ENCODE peak calls at places on chromosomes 6 and 20, in seven cellular contexts. One of them, this sample, is unnamed.

GRCh38 chr6:8064638-8065518 is 689 bp upstream of the BLOC1S5 start:
- DNase-seq in coronary artery: no peak
- DNase-seq in astrocyte of the cerebellum: no peak
- DNase-seq in fibroblast of pulmonary artery: no peak
- DNase-seq in fibroblast of mammary gland: no peak
- DNase-seq in fibroblast of the aortic adventitia: no peak
- DNase-seq in HCT116: no peak
- DNase-seq in this sample: no peak

GRCh38 chr20:949717-950116 is 33.6 kb upstream of the ANGPT4 start:
- DNase-seq in coronary artery: no peak
- DNase-seq in astrocyte of the cerebellum: no peak
- DNase-seq in fibroblast of pulmonary artery: no peak
- DNase-seq in fibroblast of mammary gland: no peak
- DNase-seq in fibroblast of the aortic adventitia: no peak
- DNase-seq in HCT116: no peak
- DNase-seq in this sample: no peak

GRCh38 chr6:29516108-29516507 is 28.4 kb upstream of the MAS1L start:
- DNase-seq in coronary artery: no peak
- DNase-seq in astrocyte of the cerebellum: peak; percentile 34
- DNase-seq in fibroblast of pulmonary artery: peak; percentile 7
- DNase-seq in fibroblast of mammary gland: peak; percentile 73
- DNase-seq in fibroblast of the aortic adventitia: peak; percentile 1
- DNase-seq in HCT116: peak; percentile 32
- DNase-seq in this sample: peak; percentile 24

GRCh38 chr6:83071023-83071422 is 3.6 kb downstream of the DOP1A start:
- DNase-seq in coronary artery: no peak
- DNase-seq in astrocyte of the cerebellum: no peak
- DNase-seq in fibroblast of pulmonary artery: peak; percentile 53
- DNase-seq in fibroblast of mammary gland: peak; percentile 21
- DNase-seq in fibroblast of the aortic adventitia: peak; percentile 72
- DNase-seq in HCT116: no peak
- DNase-seq in this sample: no peak

GRCh38 chr6:26224940-26225847 is 138.0 kb downstream of the HFE start:
- DNase-seq in coronary artery: no peak
- DNase-seq in astrocyte of the cerebellum: peak; percentile 90
- DNase-seq in fibroblast of pulmonary artery: peak; percentile 94
- DNase-seq in fibroblast of mammary gland: peak; percentile 76
- DNase-seq in fibroblast of the aortic adventitia: peak; percentile 90
- DNase-seq in HCT116: no peak
- DNase-seq in this sample: peak; percentile 92

GRCh38 chr20:3843490-3843889 is 3.1 kb upstream of the MAVS start:
- DNase-seq in coronary artery: no peak
- DNase-seq in astrocyte of the cerebellum: no peak
- DNase-seq in fibroblast of pulmonary artery: peak; percentile 55
- DNase-seq in fibroblast of mammary gland: peak; percentile 92
- DNase-seq in fibroblast of the aortic adventitia: peak; percentile 67
- DNase-seq in HCT116: peak; percentile 43
- DNase-seq in this sample: peak; percentile 47

GRCh38 chr6:108260126-108260808 is 573 bp downstream of the SNX3 start:
- DNase-seq in coronary artery: no peak
- DNase-seq in astrocyte of the cerebellum: no peak
- DNase-seq in fibroblast of pulmonary artery: peak; percentile 60
- DNase-seq in fibroblast of mammary gland: peak; percentile 54
- DNase-seq in fibroblast of the aortic adventitia: peak; percentile 65
- DNase-seq in HCT116: peak; percentile 16
- DNase-seq in this sample: peak; percentile 4

GRCh38 chr6:4370066-4370465 is 234.7 kb upstream of the ECI2 start:
- DNase-seq in coronary artery: no peak
- DNase-seq in astrocyte of the cerebellum: peak; percentile 87
- DNase-seq in fibroblast of pulmonary artery: peak; percentile 85
- DNase-seq in fibroblast of mammary gland: peak; percentile 98
- DNase-seq in fibroblast of the aortic adventitia: peak; percentile 92
- DNase-seq in HCT116: peak; percentile 13
- DNase-seq in this sample: no peak

GRCh38 chr20:3690413-3690812 is 8.6 kb upstream of the ADAM33 start:
- DNase-seq in coronary artery: no peak
- DNase-seq in astrocyte of the cerebellum: no peak
- DNase-seq in fibroblast of pulmonary artery: no peak
- DNase-seq in fibroblast of mammary gland: no peak
- DNase-seq in fibroblast of the aortic adventitia: no peak
- DNase-seq in HCT116: no peak
- DNase-seq in this sample: no peak

GRCh38 chr20:59618131-59618530 is 13.8 kb downstream of the PHACTR3 start:
- DNase-seq in coronary artery: no peak
- DNase-seq in astrocyte of the cerebellum: no peak
- DNase-seq in fibroblast of pulmonary artery: no peak
- DNase-seq in fibroblast of mammary gland: no peak
- DNase-seq in fibroblast of the aortic adventitia: no peak
- DNase-seq in HCT116: no peak
- DNase-seq in this sample: no peak

GRCh38 chr6:74932214-74932923 is 273.5 kb downstream of the COL12A1 start:
- DNase-seq in coronary artery: no peak
- DNase-seq in astrocyte of the cerebellum: no peak
- DNase-seq in fibroblast of pulmonary artery: no peak
- DNase-seq in fibroblast of mammary gland: no peak
- DNase-seq in fibroblast of the aortic adventitia: peak; percentile 50
- DNase-seq in HCT116: no peak
- DNase-seq in this sample: no peak

GRCh38 chr20:19756756-19757486 is 1.1 kb upstream of the RIN2 start:
- DNase-seq in coronary artery: peak; percentile 53
- DNase-seq in astrocyte of the cerebellum: no peak
- DNase-seq in fibroblast of pulmonary artery: no peak
- DNase-seq in fibroblast of mammary gland: no peak
- DNase-seq in fibroblast of the aortic adventitia: no peak
- DNase-seq in HCT116: no peak
- DNase-seq in this sample: no peak

GRCh38 chr6:49151033-49151432 is 312.0 kb downstream of the MMUT start:
- DNase-seq in coronary artery: no peak
- DNase-seq in astrocyte of the cerebellum: no peak
- DNase-seq in fibroblast of pulmonary artery: no peak
- DNase-seq in fibroblast of mammary gland: no peak
- DNase-seq in fibroblast of the aortic adventitia: no peak
- DNase-seq in HCT116: no peak
- DNase-seq in this sample: no peak

GRCh38 chr6:24859132-24859531 is 60.4 kb upstream of the ARMH2 start:
- DNase-seq in coronary artery: no peak
- DNase-seq in astrocyte of the cerebellum: no peak
- DNase-seq in fibroblast of pulmonary artery: no peak
- DNase-seq in fibroblast of mammary gland: no peak
- DNase-seq in fibroblast of the aortic adventitia: no peak
- DNase-seq in HCT116: no peak
- DNase-seq in this sample: no peak

GRCh38 chr20:17664025-17664638 is 17.9 kb downstream of the RRBP1 start:
- DNase-seq in coronary artery: no peak
- DNase-seq in astrocyte of the cerebellum: no peak
- DNase-seq in fibroblast of pulmonary artery: no peak
- DNase-seq in fibroblast of mammary gland: peak; percentile 65
- DNase-seq in fibroblast of the aortic adventitia: peak; percentile 30
- DNase-seq in HCT116: no peak
- DNase-seq in this sample: no peak

GRCh38 chr6:4066029-4066755 is 12.7 kb downstream of the FAM217A start:
- DNase-seq in coronary artery: no peak
- DNase-seq in astrocyte of the cerebellum: no peak
- DNase-seq in fibroblast of pulmonary artery: no peak
- DNase-seq in fibroblast of mammary gland: no peak
- DNase-seq in fibroblast of the aortic adventitia: no peak
- DNase-seq in HCT116: no peak
- DNase-seq in this sample: no peak

GRCh38 chr6:33290459-33290858 is 1.1 kb downstream of the PFDN6 start:
- DNase-seq in coronary artery: no peak
- DNase-seq in astrocyte of the cerebellum: no peak
- DNase-seq in fibroblast of pulmonary artery: no peak
- DNase-seq in fibroblast of mammary gland: no peak
- DNase-seq in fibroblast of the aortic adventitia: no peak
- DNase-seq in HCT116: no peak
- DNase-seq in this sample: no peak

GRCh38 chr20:57738484-57738883 is 28.7 kb upstream of the PMEPA1 start:
- DNase-seq in coronary artery: no peak
- DNase-seq in astrocyte of the cerebellum: no peak
- DNase-seq in fibroblast of pulmonary artery: peak; percentile 3
- DNase-seq in fibroblast of mammary gland: peak; percentile 8
- DNase-seq in fibroblast of the aortic adventitia: no peak
- DNase-seq in HCT116: no peak
- DNase-seq in this sample: no peak

GRCh38 chr6:78611886-78612480 is 255.4 kb upstream of the IRAK1BP1 start:
- DNase-seq in coronary artery: no peak
- DNase-seq in astrocyte of the cerebellum: no peak
- DNase-seq in fibroblast of pulmonary artery: peak; percentile 45
- DNase-seq in fibroblast of mammary gland: peak; percentile 34
- DNase-seq in fibroblast of the aortic adventitia: peak; percentile 41
- DNase-seq in HCT116: no peak
- DNase-seq in this sample: no peak

DNA sequence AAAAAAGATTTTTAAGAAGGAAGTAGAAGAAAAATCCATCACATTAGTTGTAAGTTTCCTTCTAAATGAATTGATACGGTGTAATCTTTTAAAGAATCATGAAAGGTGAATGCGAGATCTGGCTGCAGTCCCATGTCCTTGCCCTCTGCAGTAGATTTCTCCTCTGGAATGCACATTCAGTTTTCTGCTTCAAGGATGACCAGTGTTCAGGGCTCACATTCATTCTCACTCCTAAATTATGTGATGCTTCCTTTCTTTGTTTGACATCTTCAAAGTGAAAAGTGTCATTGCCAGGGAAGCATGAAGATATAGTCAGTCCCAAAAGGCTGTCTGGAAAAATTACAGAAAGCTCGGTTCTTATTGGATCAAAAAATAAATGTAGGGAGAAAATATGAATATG is 395.6 kb downstream of the NKAIN2 start:
- DNase-seq in coronary artery: no peak
- DNase-seq in astrocyte of the cerebellum: no peak
- DNase-seq in fibroblast of pulmonary artery: no peak
- DNase-seq in fibroblast of mammary gland: no peak
- DNase-seq in fibroblast of the aortic adventitia: no peak
- DNase-seq in HCT116: no peak
- DNase-seq in this sample: no peak
- H3K4me3 ChIP-seq in coronary artery: no peak overlapping the region
- H3K4me3 ChIP-seq in astrocyte of the cerebellum: no peak overlapping the region
- H3K4me3 ChIP-seq in fibroblast of pulmonary artery: no peak overlapping the region
- H3K4me3 ChIP-seq in fibroblast of mammary gland: no peak overlapping the region
- H3K4me3 ChIP-seq in fibroblast of the aortic adventitia: no peak overlapping the region
- H3K4me3 ChIP-seq in HCT116: no peak overlapping the region
- H3K4me3 ChIP-seq in this sample: no peak overlapping the region

GRCh38 chr6:116444092-116444491 is 17.1 kb upstream of the CALHM6 start:
- DNase-seq in coronary artery: no peak
- DNase-seq in astrocyte of the cerebellum: peak; percentile 12
- DNase-seq in fibroblast of pulmonary artery: peak; percentile 72
- DNase-seq in fibroblast of mammary gland: peak; percentile 67
- DNase-seq in fibroblast of the aortic adventitia: peak; percentile 69
- DNase-seq in HCT116: peak; percentile 7
- DNase-seq in this sample: peak; percentile 26
- TF ChIP-seq CTCF in coronary artery: no peak
- TF ChIP-seq CTCF in astrocyte of the cerebellum: peak; percentile 61
- TF ChIP-seq CTCF in fibroblast of pulmonary artery: peak; percentile 73
- TF ChIP-seq CTCF in fibroblast of mammary gland: peak; percentile 66
- TF ChIP-seq CTCF in fibroblast of the aortic adventitia: peak; percentile 74
- TF ChIP-seq CTCF in HCT116: peak; percentile 54
- TF ChIP-seq CTCF in this sample: peak; percentile 38

DNA sequence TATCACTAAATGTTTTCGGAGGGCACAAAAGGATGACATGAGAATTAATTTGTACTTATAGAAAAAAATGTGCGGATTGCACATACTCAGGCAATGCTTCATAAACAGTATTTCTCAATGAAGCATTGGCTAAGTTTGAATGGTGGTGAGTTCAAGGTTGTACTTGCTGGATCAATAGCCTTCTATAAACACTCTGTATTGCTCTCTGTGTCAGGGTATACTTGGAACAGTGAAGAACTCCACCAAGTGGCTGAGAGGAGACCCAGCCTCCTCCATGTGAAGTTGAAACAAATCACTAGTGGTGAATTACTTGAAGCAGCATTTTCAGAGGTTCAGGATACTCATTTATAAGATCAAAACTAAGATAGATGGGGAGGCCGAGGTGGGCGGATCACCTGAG is 360.6 kb downstream of the RIMS1 start:
- DNase-seq in coronary artery: no peak
- DNase-seq in astrocyte of the cerebellum: no peak
- DNase-seq in fibroblast of pulmonary artery: no peak
- DNase-seq in fibroblast of mammary gland: no peak
- DNase-seq in fibroblast of the aortic adventitia: no peak
- DNase-seq in HCT116: peak; percentile 0
- DNase-seq in this sample: no peak
- H3K4me3 ChIP-seq in coronary artery: no peak overlapping the region
- H3K4me3 ChIP-seq in astrocyte of the cerebellum: no peak overlapping the region
- H3K4me3 ChIP-seq in fibroblast of pulmonary artery: no peak overlapping the region
- H3K4me3 ChIP-seq in fibroblast of mammary gland: no peak overlapping the region
- H3K4me3 ChIP-seq in fibroblast of the aortic adventitia: no peak overlapping the region
- H3K4me3 ChIP-seq in HCT116: no peak overlapping the region
- H3K4me3 ChIP-seq in this sample: no peak overlapping the region

GRCh38 chr6:154731296-154732218 is 1.7 kb upstream of the SCAF8 start:
- DNase-seq in coronary artery: no peak
- DNase-seq in astrocyte of the cerebellum: no peak
- DNase-seq in fibroblast of pulmonary artery: no peak
- DNase-seq in fibroblast of mammary gland: no peak
- DNase-seq in fibroblast of the aortic adventitia: no peak
- DNase-seq in HCT116: no peak
- DNase-seq in this sample: no peak

GRCh38 chr6:154736613-154737259 is 3.5 kb downstream of the SCAF8 start:
- DNase-seq in coronary artery: no peak
- DNase-seq in astrocyte of the cerebellum: no peak
- DNase-seq in fibroblast of pulmonary artery: no peak
- DNase-seq in fibroblast of mammary gland: no peak
- DNase-seq in fibroblast of the aortic adventitia: no peak
- DNase-seq in HCT116: no peak
- DNase-seq in this sample: no peak

GRCh38 chr6:154732538-154732823 is 735 bp upstream of the SCAF8 start:
- DNase-seq in coronary artery: no peak
- DNase-seq in astrocyte of the cerebellum: no peak
- DNase-seq in fibroblast of pulmonary artery: no peak
- DNase-seq in fibroblast of mammary gland: no peak
- DNase-seq in fibroblast of the aortic adventitia: no peak
- DNase-seq in HCT116: no peak
- DNase-seq in this sample: no peak

GRCh38 chr6:154733610-154734379 is 579 bp downstream of the SCAF8 start:
- DNase-seq in coronary artery: peak; percentile 98
- DNase-seq in astrocyte of the cerebellum: peak; percentile 91
- DNase-seq in fibroblast of pulmonary artery: peak; percentile 98
- DNase-seq in fibroblast of mammary gland: peak; percentile 96
- DNase-seq in fibroblast of the aortic adventitia: peak; percentile 94
- DNase-seq in HCT116: peak; percentile 95
- DNase-seq in this sample: peak; percentile 69

DNA sequence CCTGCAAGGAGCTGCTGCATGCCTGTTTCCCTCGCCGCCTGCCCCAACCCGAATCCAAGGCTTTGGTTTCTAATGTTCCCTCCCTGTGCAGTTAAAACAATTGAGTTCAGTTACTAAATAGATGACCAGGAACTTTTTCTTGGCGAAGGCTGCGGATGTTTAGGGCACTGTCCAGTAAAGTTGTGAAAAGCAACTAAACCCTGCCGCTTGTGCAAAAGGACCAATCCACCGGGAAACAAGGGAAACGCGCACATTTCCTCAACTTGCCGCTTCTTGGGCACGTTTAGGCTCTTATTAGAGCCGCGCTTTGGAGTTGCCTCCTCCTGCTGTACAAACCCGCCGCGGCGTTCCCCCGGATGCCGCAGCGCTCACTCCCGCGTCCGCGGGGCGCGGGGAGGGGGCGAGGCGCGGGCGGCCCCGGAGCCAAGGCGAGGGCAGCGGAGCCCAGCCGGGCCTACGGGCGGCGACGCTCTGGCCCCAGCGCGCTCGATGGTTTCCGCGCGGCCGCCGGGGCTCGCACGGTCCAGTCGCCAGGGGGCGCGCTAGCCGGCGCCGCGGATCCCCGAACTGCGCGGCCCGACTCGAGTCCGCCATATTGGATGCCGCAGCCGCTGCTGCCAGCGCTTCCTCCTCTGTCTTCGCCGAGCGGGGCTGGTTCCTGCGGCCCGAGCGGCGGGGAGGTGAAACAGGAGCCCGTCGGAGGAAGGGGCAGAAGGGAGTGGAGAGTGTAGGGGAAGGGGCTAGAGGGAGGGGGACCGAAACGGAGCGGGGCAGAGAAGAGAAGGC is at the start of gene SCAF8:
- DNase-seq in coronary artery: peak; percentile 83
- DNase-seq in astrocyte of the cerebellum: peak; percentile 47
- DNase-seq in fibroblast of pulmonary artery: peak; percentile 83
- DNase-seq in fibroblast of mammary gland: peak; percentile 69
- DNase-seq in fibroblast of the aortic adventitia: peak; percentile 76
- DNase-seq in HCT116: peak; percentile 53
- DNase-seq in this sample: no peak
- TF ChIP-seq CTCF in coronary artery: peak; percentile 87
- TF ChIP-seq CTCF in astrocyte of the cerebellum: peak; percentile 69
- TF ChIP-seq CTCF in fibroblast of pulmonary artery: peak; percentile 21
- TF ChIP-seq CTCF in fibroblast of mammary gland: no peak
- TF ChIP-seq CTCF in fibroblast of the aortic adventitia: peak; percentile 62
- TF ChIP-seq CTCF in HCT116: peak; percentile 76
- TF ChIP-seq CTCF in this sample: peak; percentile 54